ENCODE peak calls at places on chromosomes 16 and 17, in seven cellular contexts. Q is fibroblast of the conjunctiva; Z is effector CD4-positive, alpha-beta T cell; C is MCF 10A; A is stimulated activated CD4-positive, alpha-beta T cell treated with anti-CD3 and anti-CD28 coated beads, Interleukin-15, amount 100 ng/mL, for 1 hour; I is GM23338; E is nephron progenitor cell. B is an unnamed sample.

GRCh38 chr16:977096-977701 is 4.4 kb upstream of the SOX8 start:
- DNase-seq in Q (no peak), Z (no peak), C (no peak), A (no peak), I (no peak), E (peak; percentile 48), B (no peak)

GRCh38 chr17:29077320-29077719 is 34.4 kb downstream of the PIPOX start:
- DNase-seq in Q (no peak), Z (no peak), C (no peak), A (no peak), I (no peak), E (no peak), B (no peak)

GRCh38 chr17:7910281-7910680 is 5.8 kb downstream of the RNF227 start:
- DNase-seq in Q (no peak), Z (no peak), C (no peak), A (no peak), I (no peak), E (no peak), B (no peak)

GRCh38 chr16:55487048-55487803 is 8.2 kb downstream of the MMP2 start:
- DNase-seq in Q (peak; percentile 92), Z (no peak), C (no peak), A (no peak), I (no peak), E (no peak), B (no peak)

GRCh38 chr16:64094170-64094960 is 1027.5 kb downstream of the CDH11 start:
- DNase-seq in Q (no peak), Z (no peak), C (no peak), A (no peak), I (no peak), E (no peak), B (no peak)

GRCh38 chr17:74972107-74972972 is at the start of gene HID1:
- DNase-seq in Q (no peak), Z (peak; percentile 78), C (no peak), A (peak; percentile 70), I (peak; percentile 89), E (peak; percentile 89), B (peak; percentile 59)

GRCh38 chr17:8986295-8986694 is 20.8 kb upstream of the PIK3R5 start:
- DNase-seq in Q (no peak), Z (no peak), C (no peak), A (no peak), I (no peak), E (no peak), B (no peak)

GRCh38 chr16:69863882-69864281 is 87.3 kb upstream of the CLEC18A start:
- DNase-seq in Q (no peak), Z (no peak), C (no peak), A (no peak), I (no peak), E (no peak), B (no peak)

GRCh38 chr17:69717214-69717613 is 302.7 kb downstream of the MAP2K6 start:
- DNase-seq in Q (no peak), Z (no peak), C (no peak), A (no peak), I (no peak), E (no peak), B (no peak)

B was measured in Karpas-422.